ENCODE peak calls at places on chromosome 4, in ten cellular contexts. I is tibial nerve; Q is GM23248; X is right lobe of liver; D is CD4-positive, alpha-beta memory T cell; E is left lung; M is cardiac muscle cell; T is suprapubic skin; G is prostate gland; L is fibroblast of lung. J is an unnamed sample.
A peak's percentile ranks its signal among the peaks of the same experiment; 100 is the strongest.

GRCh38 chr4:6056976-6057766 is 38.9 kb upstream of the C4orf50 start:
- DNase-seq in I (no peak), Q (no peak), X (no peak), D (no peak), E (no peak), M (no peak), T (no peak), G (no peak), L (no peak), J (no peak)

GRCh38 chr4:158010346-158010745 is 162.5 kb downstream of the GASK1B start:
- DNase-seq in I (no peak), Q (no peak), X (no peak), D (no peak), E (no peak), M (no peak), T (no peak), G (no peak), L (peak; percentile 36), J (no peak)

GRCh38 chr4:123452585-123452984 is 56.0 kb downstream of the SPRY1 start:
- DNase-seq in I (peak; percentile 55), Q (peak; percentile 87), X (no peak), D (no peak), E (peak; percentile 76), M (peak; percentile 55), T (no peak), G (peak; percentile 26), L (peak; percentile 87), J (no peak)

GRCh38 chr4:59608466-59608865 is 1591.7 kb upstream of the ADGRL3 start:
- DNase-seq in I (no peak), Q (no peak), X (no peak), D (no peak), E (no peak), M (no peak), T (no peak), G (no peak), L (peak; percentile 64), J (no peak)

GRCh38 chr4:80295331-80295730 is 28.9 kb downstream of the FGF5 start:
- DNase-seq in I (no peak), Q (no peak), X (no peak), D (no peak), E (no peak), M (no peak), T (no peak), G (no peak), L (no peak), J (no peak)

GRCh38 chr4:89836897-89837384 is at the start of gene SNCA:
- DNase-seq in I (peak; percentile 28), Q (peak; percentile 67), X (peak; percentile 58), D (peak; percentile 31), E (peak; percentile 73), M (peak; percentile 78), T (peak; percentile 81), G (peak; percentile 68), L (peak; percentile 69), J (peak; percentile 80)

GRCh38 chr4:23171971-23172370 is 479.2 kb downstream of the GBA3 start:
- DNase-seq in I (no peak), Q (peak; percentile 5), X (no peak), D (no peak), E (no peak), M (no peak), T (no peak), G (no peak), L (peak; percentile 33), J (no peak)

GRCh38 chr4:113809313-113809712 is 47.8 kb upstream of the CAMK2D start:
- DNase-seq in I (no peak), Q (no peak), X (no peak), D (no peak), E (peak; percentile 62), M (peak; percentile 59), T (no peak), G (no peak), L (no peak), J (no peak)

GRCh38 chr4:39933689-39934590 is 43.8 kb downstream of the PDS5A start:
- DNase-seq in I (no peak), Q (peak; percentile 30), X (no peak), D (no peak), E (no peak), M (peak; percentile 80), T (no peak), G (no peak), L (peak; percentile 82), J (no peak)

GRCh38 chr4:8911311-8912088 is 39.9 kb upstream of the HMX1 start:
- DNase-seq in I (peak; percentile 9), Q (peak; percentile 87), X (peak; percentile 51), D (no peak), E (peak; percentile 22), M (no peak), T (peak; percentile 69), G (no peak), L (no peak), J (peak; percentile 2)

GRCh38 chr4:24322986-24323385 is 261.4 kb downstream of the DHX15 start:
- DNase-seq in I (no peak), Q (no peak), X (no peak), D (no peak), E (no peak), M (no peak), T (no peak), G (no peak), L (peak; percentile 64), J (no peak)

GRCh38 chr4:176949022-176949421 is 156.3 kb upstream of the VEGFC start:
- DNase-seq in I (no peak), Q (no peak), X (no peak), D (no peak), E (peak; percentile 61), M (peak; percentile 91), T (no peak), G (no peak), L (no peak), J (no peak)

GRCh38 chr4:145933134-145933533 is 5.5 kb downstream of the ZNF827 start:
- DNase-seq in I (no peak), Q (peak; percentile 74), X (no peak), D (no peak), E (no peak), M (no peak), T (no peak), G (no peak), L (peak; percentile 61), J (no peak)

GRCh38 chr4:15130441-15130840 is 128.2 kb downstream of the CPEB2 start:
- DNase-seq in I (no peak), Q (peak; percentile 22), X (no peak), D (no peak), E (no peak), M (no peak), T (no peak), G (no peak), L (no peak), J (no peak)

GRCh38 chr4:16457944-16458343 is 231.7 kb upstream of the TAPT1 start:
- DNase-seq in I (no peak), Q (peak; percentile 54), X (no peak), D (no peak), E (no peak), M (no peak), T (no peak), G (no peak), L (peak; percentile 68), J (no peak)

GRCh38 chr4:87018751-87019150 is 83.9 kb downstream of the AFF1 start:
- DNase-seq in I (no peak), Q (no peak), X (no peak), D (no peak), E (no peak), M (no peak), T (no peak), G (no peak), L (no peak), J (no peak)

GRCh38 chr4:87019243-87019817 is 84.5 kb downstream of the AFF1 start:
- DNase-seq in I (no peak), Q (no peak), X (no peak), D (no peak), E (no peak), M (no peak), T (no peak), G (no peak), L (no peak), J (no peak)

GRCh38 chr4:87019898-87020297 is 85.1 kb downstream of the AFF1 start:
- DNase-seq in I (no peak), Q (no peak), X (no peak), D (no peak), E (no peak), M (no peak), T (no peak), G (no peak), L (no peak), J (no peak)

GRCh38 chr4:87014284-87014782 is 79.5 kb downstream of the AFF1 start:
- DNase-seq in I (no peak), Q (peak; percentile 51), X (no peak), D (no peak), E (no peak), M (peak; percentile 74), T (no peak), G (no peak), L (no peak), J (no peak)

GRCh38 chr4:87017580-87018061 is 82.8 kb downstream of the AFF1 start:
- DNase-seq in I (no peak), Q (peak; percentile 85), X (no peak), D (no peak), E (no peak), M (peak; percentile 88), T (no peak), G (no peak), L (peak; percentile 84), J (no peak)
- H3K4me1 ChIP-seq in I (peaks cover 85% of the 10 kb centered on the region), Q (peaks cover 47% of the 10 kb centered on the region), X (peaks cover 58% of the 10 kb centered on the region), D (peaks cover 74% of the 10 kb centered on the region), E (peaks cover 37% of the 10 kb centered on the region), M (peaks cover 56% of the 10 kb centered on the region), T (peaks cover 67% of the 10 kb centered on the region), G (peaks cover 3% of the 10 kb centered on the region), L (peaks cover 4% of the 10 kb centered on the region), J (peaks cover 15% of the 10 kb centered on the region)

DNA sequence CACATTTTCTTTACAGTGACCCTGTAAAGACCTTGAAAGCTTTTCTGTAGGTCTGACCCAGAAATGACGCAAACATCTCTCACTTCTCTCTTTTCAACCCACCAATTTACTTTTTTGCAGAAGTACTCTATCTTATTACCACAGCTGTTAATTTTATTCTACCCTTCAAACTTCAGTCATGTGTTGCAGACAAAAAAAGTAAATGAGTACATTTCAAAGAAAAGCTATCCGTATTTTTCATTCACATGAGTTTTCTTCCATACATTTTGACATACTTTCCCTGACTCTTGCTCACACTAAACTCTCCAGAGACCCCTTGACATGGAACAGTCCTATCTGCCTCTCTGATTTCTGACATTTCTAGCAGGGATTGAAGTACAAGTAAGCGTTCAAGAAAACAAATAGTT is 51.7 kb downstream of the SLC7A11 start:
- DNase-seq in I (no peak), Q (no peak), X (no peak), D (no peak), E (no peak), M (no peak), T (no peak), G (no peak), L (no peak), J (no peak)
- H3K4me3 ChIP-seq in I (no peak overlapping the region), Q (no peak overlapping the region), X (no peak overlapping the region), D (no peak overlapping the region), E (no peak overlapping the region), M (no peak overlapping the region), T (no peak overlapping the region), G (no peak overlapping the region), L (no peak overlapping the region), J (no peak overlapping the region)

GRCh38 chr4:1593458-1593857 is 90.7 kb downstream of the FAM53A start:
- DNase-seq in I (no peak), Q (no peak), X (no peak), D (no peak), E (no peak), M (peak; percentile 8), T (no peak), G (no peak), L (no peak), J (peak; percentile 6)
- H3K4me1 ChIP-seq in I (no peaks in the 10 kb centered on the region), Q (no peaks in the 10 kb centered on the region), X (no peaks in the 10 kb centered on the region), D (no peaks in the 10 kb centered on the region), E (no peaks in the 10 kb centered on the region), M (no peaks in the 10 kb centered on the region), T (no peaks in the 10 kb centered on the region), G (no peaks in the 10 kb centered on the region), L (no peaks in the 10 kb centered on the region), J (no peaks in the 10 kb centered on the region)

GRCh38 chr4:36091997-36092396 is 152.3 kb downstream of the ARAP2 start:
- DNase-seq in I (no peak), Q (no peak), X (no peak), D (no peak), E (no peak), M (no peak), T (no peak), G (no peak), L (no peak), J (no peak)
- H3K4me3 ChIP-seq in I (no peak overlapping the region), Q (no peak overlapping the region), X (no peak overlapping the region), D (no peak overlapping the region), E (no peak overlapping the region), M (no peak overlapping the region), T (no peak overlapping the region), G (no peak overlapping the region), L (no peak overlapping the region), J (no peak overlapping the region)